ENCODE peak calls at places on chromosomes 1 and 21, in four cellular contexts. H is mesendoderm, X is GM23338, M is foreskin fibroblast. Y is an unnamed sample.

GRCh38 chr1:2229032-2229920 is 1.2 kb downstream of the SKI start:
- DNase-seq in X (peak; percentile 62), M (no peak), H (peak; percentile 70), Y (no peak)

GRCh38 chr1:100353073-100353801 is 931 bp downstream of the CDC14A start:
- DNase-seq in M (no peak), X (peak; percentile 80), H (peak; percentile 80), Y (no peak)

GRCh38 chr1:43636006-43636641 is 13.8 kb upstream of the KDM4A start:
- DNase-seq in X (no peak), H (no peak), M (no peak), Y (no peak)

GRCh38 chr1:76256289-76257223 is 182.0 kb downstream of the ST6GALNAC3 start:
- DNase-seq in M (no peak), H (no peak), X (no peak), Y (no peak)

GRCh38 chr1:87226341-87226760 is 102.3 kb upstream of the LMO4 start:
- DNase-seq in X (peak; percentile 73), M (peak; percentile 82), H (peak; percentile 87), Y (peak; percentile 99)

GRCh38 chr1:166273618-166274017 is 106.8 kb upstream of the FAM78B start:
- DNase-seq in H (peak; percentile 63), M (no peak), X (no peak), Y (no peak)

GRCh38 chr1:204166237-204166636 is at the start of gene REN:
- DNase-seq in M (no peak), X (no peak), H (no peak), Y (no peak)

GRCh38 chr1:232766224-232766890 is 38.9 kb upstream of the MAP10 start:
- DNase-seq in M (no peak), X (peak; percentile 11), H (peak; percentile 45), Y (no peak)

GRCh38 chr21:33541756-33542639 is at the start of gene GART:
- DNase-seq in M (peak; percentile 74), H (peak; percentile 89), X (peak; percentile 94), Y (peak; percentile 32)

GRCh38 chr21:39489380-39489924 is 37.7 kb downstream of the SH3BGR start:
- DNase-seq in X (no peak), H (no peak), M (no peak), Y (no peak)

GRCh38 chr1:26317143-26317542 is 615 bp upstream of the CD52 start:
- DNase-seq in H (no peak), X (no peak), M (no peak), Y (no peak)
- H3K4me3 ChIP-seq in H (no peak overlapping the region), X (no peak overlapping the region), M (no peak overlapping the region), Y (no peak overlapping the region)

GRCh38 chr1:212520746-212521145 is 87.8 kb upstream of the ATF3 start:
- DNase-seq in H (no peak), M (no peak), X (no peak), Y (no peak)
- H3K4me3 ChIP-seq in H (no peak overlapping the region), M (no peak overlapping the region), X (no peak overlapping the region), Y (no peak overlapping the region)

GRCh38 chr1:211753649-211754251 is 76.8 kb downstream of the LPGAT1 start:
- DNase-seq in M (no peak), X (no peak), H (peak; percentile 82), Y (no peak)
- H3K4me3 ChIP-seq in M (no peak overlapping the region), X (no peak overlapping the region), H (no peak overlapping the region), Y (no peak overlapping the region)

GRCh38 chr1:23908453-23909341 is 4.5 kb downstream of the CNR2 start:
- DNase-seq in X (no peak), M (no peak), H (no peak), Y (no peak)
- H3K4me3 ChIP-seq in X (no peak overlapping the region), M (no peak overlapping the region), H (no peak overlapping the region), Y (no peak overlapping the region)

GRCh38 chr1:163171826-163172225 is 30.9 kb downstream of the RGS5 start:
- DNase-seq in M (no peak), H (no peak), X (no peak), Y (no peak)

GRCh38 chr1:163169553-163169952 is 33.2 kb downstream of the RGS5 start:
- DNase-seq in H (no peak), M (no peak), X (no peak), Y (no peak)

GRCh38 chr1:163170331-163170730 is 32.4 kb downstream of the RGS5 start:
- DNase-seq in H (no peak), M (peak; percentile 32), X (no peak), Y (no peak)

GRCh38 chr1:163172596-163172995 is 30.1 kb downstream of the RGS5 start:
- DNase-seq in H (no peak), M (no peak), X (no peak), Y (no peak)

DNA sequence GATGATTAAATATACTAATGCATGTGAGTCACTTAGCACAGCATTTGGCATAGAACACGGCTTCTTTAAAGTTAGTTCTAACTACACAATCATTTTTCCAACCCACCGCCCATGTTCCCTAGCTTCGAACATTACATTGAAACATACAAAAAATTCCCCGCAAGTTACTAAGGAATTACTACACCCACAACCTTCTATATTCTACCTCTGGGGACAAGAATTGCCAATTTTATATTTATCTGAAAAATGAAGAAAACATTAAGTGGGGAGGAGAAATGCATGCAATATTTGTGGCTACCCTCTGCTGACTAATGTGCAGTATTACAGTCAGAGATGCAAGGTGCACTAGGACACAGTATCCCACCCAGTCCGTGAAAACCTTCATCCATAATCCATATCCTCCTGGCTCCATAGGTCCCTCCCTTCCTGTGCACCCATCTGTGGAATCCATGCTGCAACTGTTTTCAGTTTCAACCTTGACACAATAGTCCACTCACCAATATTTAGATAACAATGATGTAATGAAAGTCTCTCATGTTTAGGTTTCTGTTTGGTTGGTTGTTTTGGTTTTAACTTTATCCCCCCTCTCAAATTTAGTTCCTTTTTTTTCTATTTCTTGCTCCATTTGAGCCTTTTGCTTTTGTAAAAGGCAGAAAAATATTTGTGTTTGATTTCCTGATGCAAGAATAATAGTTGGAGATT is 31.6 kb downstream of the RGS5 start:
- DNase-seq in M (peak; percentile 27), X (peak; percentile 15), H (no peak), Y (no peak)
- H3K4me3 ChIP-seq in M (no peak overlapping the region), X (no peak overlapping the region), H (no peak overlapping the region), Y (no peak overlapping the region)

GRCh38 chr1:228460830-228461229 is 26.4 kb upstream of the RNF187 start:
- DNase-seq in H (no peak), M (no peak), X (no peak), Y (no peak)

GRCh38 chr1:228456252-228457016 is 30.7 kb upstream of the RNF187 start:
- DNase-seq in M (no peak), X (no peak), H (no peak), Y (no peak)

GRCh38 chr1:228457017-228457395 is 30.2 kb upstream of the RNF187 start:
- DNase-seq in M (no peak), H (no peak), X (no peak), Y (no peak)

GRCh38 chr1:228457396-228458176 is 29.6 kb upstream of the RNF187 start:
- DNase-seq in M (peak; percentile 96), X (peak; percentile 99), H (peak; percentile 100), Y (peak; percentile 99)

GRCh38 chr1:228459091-228459993 is 27.8 kb upstream of the RNF187 start:
- DNase-seq in X (peak; percentile 93), H (peak; percentile 89), M (peak; percentile 73), Y (peak; percentile 49)
- H3K4me3 ChIP-seq in X (peak overlapping the region; percentile 61), H (peak overlapping the region; percentile 39), M (peak overlapping the region; percentile 75), Y (peak overlapping the region; percentile 75)

DNA sequence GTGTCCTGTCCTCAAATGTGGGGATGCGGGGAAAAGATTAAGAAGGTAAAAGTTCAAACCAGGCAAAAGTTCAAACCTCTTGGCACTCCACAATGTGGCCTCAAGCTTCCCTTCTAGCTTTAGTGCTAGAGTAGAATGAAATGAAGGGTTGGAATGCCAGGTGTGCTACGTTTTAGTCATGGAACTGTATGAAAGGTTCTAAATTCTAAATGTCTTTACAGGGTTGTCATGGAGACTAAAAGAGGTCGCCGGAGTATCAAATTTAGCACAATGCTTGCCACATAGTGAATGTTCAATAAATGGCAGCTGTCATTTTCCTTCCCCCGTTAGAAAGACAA is 57.2 kb upstream of the LRRC8D start:
- DNase-seq in X (peak; percentile 30), M (no peak), H (no peak), Y (no peak)
- H3K4me3 ChIP-seq in X (peak overlapping the region; percentile 90), M (peak overlapping the region; percentile 51), H (no peak overlapping the region), Y (peak overlapping the region; percentile 44)

DNA sequence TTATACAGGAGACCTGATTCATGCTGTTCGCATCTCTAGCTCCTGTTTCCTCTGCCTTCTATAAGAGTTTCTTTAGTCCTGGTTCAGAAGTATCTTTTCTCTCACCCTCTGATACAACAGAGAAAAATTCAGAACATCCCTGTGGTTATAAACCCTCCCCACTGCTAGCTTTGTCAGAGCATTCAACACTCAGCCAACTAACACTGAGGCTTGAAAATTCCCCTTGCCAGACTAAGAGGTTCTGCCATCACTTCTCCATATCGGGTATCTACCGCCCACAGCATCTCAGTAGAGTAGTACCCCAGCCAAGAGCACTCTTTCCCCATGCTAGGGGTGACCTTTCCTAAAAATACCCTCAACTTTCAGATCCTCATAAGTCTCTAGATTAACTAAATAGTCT is 19.6 kb upstream of the PIK3R3 start:
- DNase-seq in X (no peak), M (peak; percentile 41), H (no peak), Y (peak; percentile 51)
- H3K4me3 ChIP-seq in X (no peak overlapping the region), M (no peak overlapping the region), H (no peak overlapping the region), Y (no peak overlapping the region)

GRCh38 chr21:46366966-46367365 is 43.0 kb downstream of the PCNT start:
- DNase-seq in X (no peak), H (no peak), M (no peak), Y (no peak)

GRCh38 chr21:46363698-46364097 is 39.7 kb downstream of the PCNT start:
- DNase-seq in M (no peak), H (no peak), X (no peak), Y (no peak)

GRCh38 chr21:46366561-46366960 is 42.6 kb downstream of the PCNT start:
- DNase-seq in M (no peak), H (no peak), X (no peak), Y (no peak)

GRCh38 chr21:46368533-46369285 is 44.8 kb downstream of the PCNT start:
- DNase-seq in M (no peak), X (no peak), H (no peak), Y (no peak)

DNA sequence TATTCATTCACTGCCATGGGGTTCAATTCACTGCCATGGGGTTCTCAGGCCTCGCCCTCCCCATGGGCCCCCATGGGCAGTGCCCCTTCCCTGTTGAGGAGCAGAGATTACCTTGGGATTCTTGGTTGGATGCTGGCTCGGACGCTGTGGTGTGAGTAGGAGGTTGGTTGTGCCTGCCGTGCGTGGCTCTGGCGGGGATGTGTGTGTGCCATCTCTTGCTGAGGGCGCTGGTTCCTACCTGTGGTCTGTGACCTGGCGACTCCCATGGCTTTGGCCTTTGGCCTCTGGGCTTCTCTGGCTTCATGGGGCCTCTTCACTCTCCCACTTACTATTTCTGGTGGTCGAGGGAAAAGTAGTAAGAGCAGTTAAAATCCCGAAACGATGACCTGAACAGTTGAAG is 42.1 kb downstream of the PCNT start:
- DNase-seq in M (no peak), H (no peak), X (no peak), Y (no peak)
- H3K4me3 ChIP-seq in M (no peak overlapping the region), H (no peak overlapping the region), X (no peak overlapping the region), Y (no peak overlapping the region)

GRCh38 chr1:37477946-37478345 is 3.6 kb downstream of the ZC3H12A start:
- DNase-seq in H (peak; percentile 22), X (no peak), M (no peak), Y (no peak)
- H3K4me3 ChIP-seq in H (no peak overlapping the region), X (peak overlapping the region; percentile 42), M (peak overlapping the region; percentile 73), Y (peak overlapping the region; percentile 54)